ENCODE peak calls at places on chromosomes 12 and 14, in four cellular contexts. One of them, this sample, is unnamed.

GRCh38 chr14:91327661-91328312 is 83.3 kb upstream of the GPR68 start:
- DNase-seq in tibial artery: no peak
- DNase-seq in AG04449: no peak
- DNase-seq in epithelial cell of esophagus: no peak
- DNase-seq in this sample: no peak

GRCh38 chr12:52020539-52021336 is 14.0 kb downstream of the TAMALIN start:
- DNase-seq in tibial artery: no peak
- DNase-seq in AG04449: no peak
- DNase-seq in epithelial cell of esophagus: peak
- DNase-seq in this sample: no peak

GRCh38 chr12:126582231-126582630 is 1517.0 kb downstream of the AACS start:
- DNase-seq in tibial artery: no peak
- DNase-seq in AG04449: no peak
- DNase-seq in epithelial cell of esophagus: peak
- DNase-seq in this sample: peak

GRCh38 chr14:33728010-33728498 is 222.8 kb downstream of the EGLN3 start:
- DNase-seq in tibial artery: no peak
- DNase-seq in AG04449: no peak
- DNase-seq in epithelial cell of esophagus: peak
- DNase-seq in this sample: no peak

GRCh38 chr14:52949711-52950409 is 990 bp downstream of the FERMT2 start:
- DNase-seq in tibial artery: peak
- DNase-seq in AG04449: no peak
- DNase-seq in epithelial cell of esophagus: peak
- DNase-seq in this sample: no peak

GRCh38 chr14:77478029-77478428 is 20.1 kb downstream of the AHSA1 start:
- DNase-seq in tibial artery: no peak
- DNase-seq in AG04449: no peak
- DNase-seq in epithelial cell of esophagus: no peak
- DNase-seq in this sample: no peak

GRCh38 chr14:75689012-75689411 is 28.0 kb downstream of the TTLL5 start:
- DNase-seq in tibial artery: no peak
- DNase-seq in AG04449: no peak
- DNase-seq in epithelial cell of esophagus: no peak
- DNase-seq in this sample: no peak

GRCh38 chr14:76953196-76953945 is 75.1 kb downstream of the IRF2BPL start:
- DNase-seq in tibial artery: peak
- DNase-seq in AG04449: no peak
- DNase-seq in epithelial cell of esophagus: peak
- DNase-seq in this sample: no peak

GRCh38 chr14:91420686-91421085 is 3.1 kb upstream of the CCDC88C start:
- DNase-seq in tibial artery: no peak
- DNase-seq in AG04449: no peak
- DNase-seq in epithelial cell of esophagus: no peak
- DNase-seq in this sample: no peak

GRCh38 chr12:56469007-56469930 is 891 bp downstream of the SPRYD4 start:
- DNase-seq in tibial artery: no peak
- DNase-seq in AG04449: no peak
- DNase-seq in epithelial cell of esophagus: no peak
- DNase-seq in this sample: no peak

GRCh38 chr14:56325251-56325839 is 207.1 kb downstream of the PELI2 start:
- DNase-seq in tibial artery: no peak
- DNase-seq in AG04449: no peak
- DNase-seq in epithelial cell of esophagus: no peak
- DNase-seq in this sample: no peak

GRCh38 chr14:61110683-61111082 is 129.6 kb downstream of the SLC38A6 start:
- DNase-seq in tibial artery: no peak
- DNase-seq in AG04449: no peak
- DNase-seq in epithelial cell of esophagus: no peak
- DNase-seq in this sample: no peak

GRCh38 chr14:98953544-98954346 is 318.3 kb downstream of the BCL11B start:
- DNase-seq in tibial artery: peak
- DNase-seq in AG04449: no peak
- DNase-seq in epithelial cell of esophagus: peak
- DNase-seq in this sample: peak

GRCh38 chr12:57719777-57720605 is 18.6 kb downstream of the AGAP2 start:
- DNase-seq in tibial artery: no peak
- DNase-seq in AG04449: no peak
- DNase-seq in epithelial cell of esophagus: no peak
- DNase-seq in this sample: no peak

GRCh38 chr14:75597149-75597548 is 18.7 kb downstream of the FLVCR2 start:
- DNase-seq in tibial artery: no peak
- DNase-seq in AG04449: no peak
- DNase-seq in epithelial cell of esophagus: no peak
- DNase-seq in this sample: no peak

GRCh38 chr14:101076451-101077220 is 173.1 kb upstream of the RTL1 start:
- DNase-seq in tibial artery: no peak
- DNase-seq in AG04449: no peak
- DNase-seq in epithelial cell of esophagus: no peak
- DNase-seq in this sample: no peak

GRCh38 chr12:31235868-31236395 is 90.0 kb downstream of the SINHCAF start:
- DNase-seq in tibial artery: no peak
- DNase-seq in AG04449: no peak
- DNase-seq in epithelial cell of esophagus: no peak
- DNase-seq in this sample: no peak

GRCh38 chr12:124345795-124346194 is 50.9 kb downstream of the RFLNA start:
- DNase-seq in tibial artery: no peak
- DNase-seq in AG04449: no peak
- DNase-seq in epithelial cell of esophagus: no peak
- DNase-seq in this sample: no peak

GRCh38 chr12:58530421-58531067 is 389.8 kb downstream of the LRIG3 start:
- DNase-seq in tibial artery: no peak
- DNase-seq in AG04449: no peak
- DNase-seq in epithelial cell of esophagus: no peak
- DNase-seq in this sample: no peak

GRCh38 chr14:92759679-92760523 is 11.5 kb upstream of the LGMN start:
- DNase-seq in tibial artery: no peak
- DNase-seq in AG04449: no peak
- DNase-seq in epithelial cell of esophagus: no peak
- DNase-seq in this sample: no peak

GRCh38 chr12:46497739-46498138 is 125.2 kb upstream of the SLC38A2 start:
- DNase-seq in tibial artery: no peak
- DNase-seq in AG04449: no peak
- DNase-seq in epithelial cell of esophagus: no peak
- DNase-seq in this sample: no peak

GRCh38 chr12:122799635-122800243 is 25.4 kb downstream of the CCDC62 start:
- DNase-seq in tibial artery: no peak
- DNase-seq in AG04449: no peak
- DNase-seq in epithelial cell of esophagus: no peak
- DNase-seq in this sample: no peak

GRCh38 chr14:100790785-100791667 is 34.9 kb upstream of the MEG3 start:
- DNase-seq in tibial artery: no peak
- DNase-seq in AG04449: peak
- DNase-seq in epithelial cell of esophagus: peak
- DNase-seq in this sample: peak

GRCh38 chr12:55188974-55189556 is 31.8 kb upstream of the OR10A7 start:
- DNase-seq in tibial artery: no peak
- DNase-seq in AG04449: peak
- DNase-seq in epithelial cell of esophagus: peak
- DNase-seq in this sample: peak

GRCh38 chr12:79512068-79512467 is 178.7 kb downstream of the PAWR start:
- DNase-seq in tibial artery: no peak
- DNase-seq in AG04449: no peak
- DNase-seq in epithelial cell of esophagus: no peak
- DNase-seq in this sample: no peak

GRCh38 chr12:64080319-64081008 is 141.6 kb downstream of the KICS2 start:
- DNase-seq in tibial artery: no peak
- DNase-seq in AG04449: no peak
- DNase-seq in epithelial cell of esophagus: peak
- DNase-seq in this sample: no peak

DNA sequence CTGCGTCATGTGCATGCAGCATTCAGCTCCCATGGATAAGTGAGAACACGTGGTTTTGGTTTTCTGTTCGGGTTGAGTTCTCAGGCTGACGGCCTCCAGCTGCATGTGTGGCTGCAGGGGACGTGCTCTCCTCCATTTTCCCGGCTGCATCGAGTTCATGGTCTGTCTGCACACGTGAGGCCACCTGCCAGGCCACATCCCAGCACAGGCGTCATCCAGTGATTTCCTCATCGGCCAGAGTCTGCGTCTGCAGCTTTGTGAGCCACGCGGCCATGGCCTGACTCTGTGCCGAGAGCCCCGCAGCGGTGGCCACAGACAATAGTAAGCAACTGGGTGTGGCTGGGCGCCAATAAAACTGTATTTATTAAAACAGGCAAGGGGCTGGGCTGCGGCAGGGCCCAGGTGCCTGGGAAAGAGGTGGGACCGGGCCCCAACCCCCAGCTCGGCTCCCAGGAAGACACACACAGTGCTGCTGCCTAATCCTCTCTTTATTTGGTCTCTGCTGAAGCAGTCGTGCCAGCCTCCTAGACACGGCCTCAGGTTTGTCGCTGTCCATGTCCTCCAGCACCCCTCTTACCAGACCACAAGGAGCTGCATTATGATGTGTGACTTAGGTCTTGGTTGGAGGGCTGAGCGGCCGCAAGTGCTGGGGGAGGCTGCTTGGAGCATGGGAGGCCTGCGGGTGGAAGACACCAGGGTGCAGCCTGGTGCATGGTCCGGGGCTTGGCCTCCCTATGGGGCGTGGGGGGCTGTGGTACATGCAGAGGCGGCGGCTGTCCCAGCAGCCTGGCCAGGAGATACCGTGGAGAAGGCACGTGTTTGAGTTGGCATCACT is 52.0 kb downstream of the NOC4L start:
- DNase-seq in tibial artery: no peak
- DNase-seq in AG04449: no peak
- DNase-seq in epithelial cell of esophagus: no peak
- DNase-seq in this sample: no peak
- H3K4me3 ChIP-seq in tibial artery: no peak
- H3K4me3 ChIP-seq in AG04449: no peak
- H3K4me3 ChIP-seq in epithelial cell of esophagus: no peak
- H3K4me3 ChIP-seq in this sample: no peak

GRCh38 chr14:96702831-96703230 is 94.4 kb upstream of the VRK1 start:
- DNase-seq in tibial artery: no peak
- DNase-seq in AG04449: no peak
- DNase-seq in epithelial cell of esophagus: no peak
- DNase-seq in this sample: no peak

GRCh38 chr14:96693986-96694385 is 103.2 kb upstream of the VRK1 start:
- DNase-seq in tibial artery: no peak
- DNase-seq in AG04449: no peak
- DNase-seq in epithelial cell of esophagus: no peak
- DNase-seq in this sample: no peak

GRCh38 chr14:96693252-96693820 is 103.8 kb upstream of the VRK1 start:
- DNase-seq in tibial artery: no peak
- DNase-seq in AG04449: no peak
- DNase-seq in epithelial cell of esophagus: no peak
- DNase-seq in this sample: no peak

GRCh38 chr14:96699666-96700065 is 97.5 kb upstream of the VRK1 start:
- DNase-seq in tibial artery: no peak
- DNase-seq in AG04449: no peak
- DNase-seq in epithelial cell of esophagus: no peak
- DNase-seq in this sample: no peak

DNA sequence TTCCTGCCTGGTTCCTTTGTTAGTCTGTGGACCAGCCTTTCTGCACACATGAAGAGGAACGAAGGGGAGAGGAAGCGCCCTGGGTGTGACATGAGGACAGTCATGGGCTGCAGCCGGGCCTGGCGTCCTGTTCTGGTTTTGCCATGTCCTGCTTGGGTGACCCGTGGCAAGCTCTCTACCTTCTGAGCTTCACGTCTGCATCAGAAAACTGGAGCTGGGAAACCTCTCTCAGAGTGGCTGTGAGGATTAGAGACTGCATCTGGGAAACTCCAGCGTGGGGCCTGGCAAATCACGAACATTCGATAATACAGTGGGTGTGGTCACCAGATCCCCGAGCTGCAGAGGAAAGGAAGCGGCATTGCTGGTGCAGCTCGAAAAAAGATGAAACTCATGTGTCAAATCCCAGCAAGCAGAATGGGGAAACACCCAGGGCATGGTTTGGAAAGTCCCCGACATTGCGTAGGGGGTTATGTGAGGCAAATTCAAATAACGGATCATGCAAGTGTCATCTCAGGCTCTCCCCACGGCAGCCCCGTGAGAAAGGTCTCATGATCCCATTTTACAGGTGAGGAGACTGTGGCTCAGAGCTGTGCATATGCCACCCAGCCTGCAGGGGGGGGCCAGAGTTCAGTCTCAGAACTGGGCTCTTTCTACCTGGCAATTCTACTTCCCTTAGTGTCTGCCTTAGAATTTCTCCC is 98.2 kb upstream of the VRK1 start:
- DNase-seq in tibial artery: no peak
- DNase-seq in AG04449: no peak
- DNase-seq in epithelial cell of esophagus: no peak
- DNase-seq in this sample: no peak
- TF ChIP-seq CTCF in tibial artery: no peak
- TF ChIP-seq CTCF in AG04449: no peak
- TF ChIP-seq CTCF in epithelial cell of esophagus: no peak
- TF ChIP-seq CTCF in this sample: no peak

DNA sequence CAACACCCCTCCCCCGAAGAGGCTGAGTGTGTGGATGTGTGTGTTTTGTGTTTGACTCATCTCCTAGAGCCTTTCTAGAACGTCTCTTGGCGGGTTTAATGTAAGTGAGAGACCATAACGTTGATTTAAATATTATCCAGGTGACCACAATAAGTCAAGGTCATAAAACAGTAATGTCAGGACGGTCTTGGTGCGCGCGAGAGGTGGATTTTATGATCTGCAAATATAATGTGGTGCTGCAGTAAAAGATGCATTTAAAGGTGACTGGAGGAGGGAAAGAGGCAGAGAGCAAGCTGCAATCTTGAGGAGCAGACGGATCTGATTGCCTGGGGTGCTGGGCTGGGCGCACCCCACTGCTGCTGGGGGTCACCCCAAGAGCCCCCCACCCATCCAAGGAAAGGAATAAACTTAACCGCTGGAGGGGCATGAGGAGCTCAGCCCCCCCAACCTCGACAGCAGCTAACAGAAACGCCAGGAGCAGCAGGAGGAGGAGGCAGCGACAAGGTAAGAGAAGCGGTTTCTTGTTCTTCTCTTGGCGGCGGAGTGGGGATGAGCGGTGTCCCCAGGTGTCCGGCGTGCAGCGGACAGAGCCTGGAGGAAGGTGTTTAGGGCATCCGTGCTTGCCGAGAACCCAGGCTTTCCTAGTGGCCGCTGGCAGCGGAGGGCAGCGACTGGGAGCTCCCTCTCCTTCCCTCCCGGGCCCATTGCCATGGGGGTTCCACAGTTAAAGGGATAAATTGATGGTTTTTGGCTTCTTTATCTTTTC is 5.5 kb downstream of the HOXC10 start:
- DNase-seq in tibial artery: no peak
- DNase-seq in AG04449: no peak
- DNase-seq in epithelial cell of esophagus: no peak
- DNase-seq in this sample: no peak
- H3K4me3 ChIP-seq in tibial artery: peak
- H3K4me3 ChIP-seq in AG04449: peak
- H3K4me3 ChIP-seq in epithelial cell of esophagus: no peak
- H3K4me3 ChIP-seq in this sample: no peak

GRCh38 chr12:131041216-131041967 is 87.7 kb downstream of the ADGRD1 start:
- DNase-seq in tibial artery: no peak
- DNase-seq in AG04449: no peak
- DNase-seq in epithelial cell of esophagus: no peak
- DNase-seq in this sample: no peak

GRCh38 chr12:131038159-131038558 is 84.5 kb downstream of the ADGRD1 start:
- DNase-seq in tibial artery: no peak
- DNase-seq in AG04449: no peak
- DNase-seq in epithelial cell of esophagus: no peak
- DNase-seq in this sample: no peak

GRCh38 chr12:131038961-131039360 is 85.3 kb downstream of the ADGRD1 start:
- DNase-seq in tibial artery: no peak
- DNase-seq in AG04449: no peak
- DNase-seq in epithelial cell of esophagus: no peak
- DNase-seq in this sample: no peak

GRCh38 chr12:131040491-131040890 is 86.8 kb downstream of the ADGRD1 start:
- DNase-seq in tibial artery: no peak
- DNase-seq in AG04449: no peak
- DNase-seq in epithelial cell of esophagus: no peak
- DNase-seq in this sample: no peak

GRCh38 chr12:131039551-131039950 is 85.8 kb downstream of the ADGRD1 start:
- DNase-seq in tibial artery: no peak
- DNase-seq in AG04449: no peak
- DNase-seq in epithelial cell of esophagus: no peak
- DNase-seq in this sample: no peak
- TF ChIP-seq CTCF in tibial artery: no peak
- TF ChIP-seq CTCF in AG04449: no peak
- TF ChIP-seq CTCF in epithelial cell of esophagus: no peak
- TF ChIP-seq CTCF in this sample: no peak

This sample was measured in retinal pigment epithelial cell.